ENCODE peak calls at places on chromosomes 12 and 14, in ten cellular contexts. One of them, this sample, is unnamed.

GRCh38 chr14:28299227-28299626 is 467.4 kb upstream of the FOXG1 start:
- DNase-seq in stimulated activated CD8-positive, alpha-beta memory T cell treated with anti-CD3 and anti-CD28 coated beads, Interleukin-4, amount 100 ng/mL, for 48 hours: no peak
- DNase-seq in HepG2: no peak
- DNase-seq in tibial nerve: no peak
- DNase-seq in lower leg skin: peak
- DNase-seq in NCI-H1417: no peak
- DNase-seq in non-pigmented ciliary epithelial cell: no peak
- DNase-seq in ELF-1: no peak
- DNase-seq in heart right ventricle: no peak
- DNase-seq in A172: no peak
- DNase-seq in this sample: no peak

GRCh38 chr14:23110579-23111375 is 6.0 kb upstream of the CIROP start:
- DNase-seq in stimulated activated CD8-positive, alpha-beta memory T cell treated with anti-CD3 and anti-CD28 coated beads, Interleukin-4, amount 100 ng/mL, for 48 hours: no peak
- DNase-seq in HepG2: no peak
- DNase-seq in tibial nerve: no peak
- DNase-seq in lower leg skin: no peak
- DNase-seq in NCI-H1417: no peak
- DNase-seq in non-pigmented ciliary epithelial cell: no peak
- DNase-seq in ELF-1: no peak
- DNase-seq in heart right ventricle: no peak
- DNase-seq in A172: no peak
- DNase-seq in this sample: no peak

GRCh38 chr14:100538566-100539318 is 48.5 kb downstream of the BEGAIN start:
- DNase-seq in stimulated activated CD8-positive, alpha-beta memory T cell treated with anti-CD3 and anti-CD28 coated beads, Interleukin-4, amount 100 ng/mL, for 48 hours: no peak
- DNase-seq in HepG2: no peak
- DNase-seq in tibial nerve: peak
- DNase-seq in lower leg skin: peak
- DNase-seq in NCI-H1417: no peak
- DNase-seq in non-pigmented ciliary epithelial cell: no peak
- DNase-seq in ELF-1: no peak
- DNase-seq in heart right ventricle: no peak
- DNase-seq in A172: no peak
- DNase-seq in this sample: no peak

GRCh38 chr14:68665792-68666195 is 127.1 kb downstream of the ZFP36L1 start:
- DNase-seq in stimulated activated CD8-positive, alpha-beta memory T cell treated with anti-CD3 and anti-CD28 coated beads, Interleukin-4, amount 100 ng/mL, for 48 hours: no peak
- DNase-seq in HepG2: peak
- DNase-seq in tibial nerve: no peak
- DNase-seq in lower leg skin: peak
- DNase-seq in NCI-H1417: no peak
- DNase-seq in non-pigmented ciliary epithelial cell: no peak
- DNase-seq in ELF-1: no peak
- DNase-seq in heart right ventricle: no peak
- DNase-seq in A172: no peak
- DNase-seq in this sample: no peak

GRCh38 chr14:87629788-87630187 is 363.2 kb downstream of the GALC start:
- DNase-seq in stimulated activated CD8-positive, alpha-beta memory T cell treated with anti-CD3 and anti-CD28 coated beads, Interleukin-4, amount 100 ng/mL, for 48 hours: no peak
- DNase-seq in HepG2: no peak
- DNase-seq in tibial nerve: no peak
- DNase-seq in lower leg skin: no peak
- DNase-seq in NCI-H1417: no peak
- DNase-seq in non-pigmented ciliary epithelial cell: no peak
- DNase-seq in ELF-1: no peak
- DNase-seq in heart right ventricle: no peak
- DNase-seq in A172: no peak
- DNase-seq in this sample: no peak

GRCh38 chr12:11648514-11649412 is 711 bp upstream of the ETV6 start:
- DNase-seq in stimulated activated CD8-positive, alpha-beta memory T cell treated with anti-CD3 and anti-CD28 coated beads, Interleukin-4, amount 100 ng/mL, for 48 hours: peak
- DNase-seq in HepG2: peak
- DNase-seq in tibial nerve: peak
- DNase-seq in lower leg skin: peak
- DNase-seq in NCI-H1417: peak
- DNase-seq in non-pigmented ciliary epithelial cell: no peak
- DNase-seq in ELF-1: peak
- DNase-seq in heart right ventricle: peak
- DNase-seq in A172: peak
- DNase-seq in this sample: peak

GRCh38 chr12:98901189-98901588 is 256.1 kb downstream of the APAF1 start:
- DNase-seq in stimulated activated CD8-positive, alpha-beta memory T cell treated with anti-CD3 and anti-CD28 coated beads, Interleukin-4, amount 100 ng/mL, for 48 hours: no peak
- DNase-seq in HepG2: no peak
- DNase-seq in tibial nerve: no peak
- DNase-seq in lower leg skin: no peak
- DNase-seq in NCI-H1417: no peak
- DNase-seq in non-pigmented ciliary epithelial cell: no peak
- DNase-seq in ELF-1: no peak
- DNase-seq in heart right ventricle: no peak
- DNase-seq in A172: peak
- DNase-seq in this sample: no peak

GRCh38 chr12:50633950-50634349 is 129.2 kb downstream of the DIP2B start:
- DNase-seq in stimulated activated CD8-positive, alpha-beta memory T cell treated with anti-CD3 and anti-CD28 coated beads, Interleukin-4, amount 100 ng/mL, for 48 hours: no peak
- DNase-seq in HepG2: no peak
- DNase-seq in tibial nerve: no peak
- DNase-seq in lower leg skin: no peak
- DNase-seq in NCI-H1417: no peak
- DNase-seq in non-pigmented ciliary epithelial cell: no peak
- DNase-seq in ELF-1: no peak
- DNase-seq in heart right ventricle: no peak
- DNase-seq in A172: peak
- DNase-seq in this sample: no peak

GRCh38 chr14:76929927-76930326 is 98.6 kb downstream of the IRF2BPL start:
- DNase-seq in stimulated activated CD8-positive, alpha-beta memory T cell treated with anti-CD3 and anti-CD28 coated beads, Interleukin-4, amount 100 ng/mL, for 48 hours: peak
- DNase-seq in HepG2: no peak
- DNase-seq in tibial nerve: no peak
- DNase-seq in lower leg skin: no peak
- DNase-seq in NCI-H1417: no peak
- DNase-seq in non-pigmented ciliary epithelial cell: no peak
- DNase-seq in ELF-1: no peak
- DNase-seq in heart right ventricle: no peak
- DNase-seq in A172: no peak
- DNase-seq in this sample: no peak

GRCh38 chr12:94954029-94954685 is 49.3 kb downstream of the NDUFA12 start:
- DNase-seq in stimulated activated CD8-positive, alpha-beta memory T cell treated with anti-CD3 and anti-CD28 coated beads, Interleukin-4, amount 100 ng/mL, for 48 hours: no peak
- DNase-seq in HepG2: no peak
- DNase-seq in tibial nerve: no peak
- DNase-seq in lower leg skin: no peak
- DNase-seq in NCI-H1417: no peak
- DNase-seq in non-pigmented ciliary epithelial cell: peak
- DNase-seq in ELF-1: peak
- DNase-seq in heart right ventricle: no peak
- DNase-seq in A172: peak
- DNase-seq in this sample: no peak